ENCODE peak calls at places on chromosomes 1 and 21, in four cellular contexts. One of them, this sample, is unnamed.

GRCh38 chr21:35226960-35227741 is 178.0 kb upstream of the RUNX1 start:
- DNase-seq in K562: no peak
- DNase-seq in SK-N-SH: no peak
- DNase-seq in GM12878: peak
- DNase-seq in this sample: no peak

GRCh38 chr1:15609631-15610030 is 7.6 kb upstream of the DDI2 start:
- DNase-seq in K562: no peak
- DNase-seq in SK-N-SH: no peak
- DNase-seq in GM12878: no peak
- DNase-seq in this sample: no peak

GRCh38 chr1:116166011-116166571 is 54.9 kb downstream of the MAB21L3 start:
- DNase-seq in K562: no peak
- DNase-seq in SK-N-SH: no peak
- DNase-seq in GM12878: no peak
- DNase-seq in this sample: no peak

GRCh38 chr1:155023627-155024026 is 10.0 kb downstream of the DCST2 start:
- DNase-seq in K562: no peak
- DNase-seq in SK-N-SH: no peak
- DNase-seq in GM12878: no peak
- DNase-seq in this sample: no peak

GRCh38 chr1:3352952-3353331 is 101.5 kb upstream of the ARHGEF16 start:
- DNase-seq in K562: no peak
- DNase-seq in SK-N-SH: no peak
- DNase-seq in GM12878: no peak
- DNase-seq in this sample: no peak

GRCh38 chr21:28899744-28900143 is 92.9 kb downstream of the LTN1 start:
- DNase-seq in K562: no peak
- DNase-seq in SK-N-SH: no peak
- DNase-seq in GM12878: no peak
- DNase-seq in this sample: no peak

GRCh38 chr1:232950919-232951579 is 638 bp downstream of the NTPCR start:
- DNase-seq in K562: peak
- DNase-seq in SK-N-SH: peak
- DNase-seq in GM12878: no peak
- DNase-seq in this sample: peak

GRCh38 chr1:19087017-19087736 is 122.9 kb downstream of the UBR4 start:
- DNase-seq in K562: no peak
- DNase-seq in SK-N-SH: no peak
- DNase-seq in GM12878: no peak
- DNase-seq in this sample: peak

GRCh38 chr21:37072239-37072987 is 458 bp downstream of the PIGP start:
- DNase-seq in K562: no peak
- DNase-seq in SK-N-SH: no peak
- DNase-seq in GM12878: no peak
- DNase-seq in this sample: no peak

GRCh38 chr21:32475162-32475812 is 62.8 kb downstream of the EVA1C start:
- DNase-seq in K562: no peak
- DNase-seq in SK-N-SH: no peak
- DNase-seq in GM12878: no peak
- DNase-seq in this sample: no peak

GRCh38 chr1:8554956-8555534 is 237.1 kb downstream of the SLC45A1 start:
- DNase-seq in K562: no peak
- DNase-seq in SK-N-SH: no peak
- DNase-seq in GM12878: no peak
- DNase-seq in this sample: no peak

GRCh38 chr1:40264354-40264781 is 6.3 kb downstream of the ZMPSTE24 start:
- DNase-seq in K562: no peak
- DNase-seq in SK-N-SH: no peak
- DNase-seq in GM12878: no peak
- DNase-seq in this sample: no peak

GRCh38 chr1:171295821-171296220 is 18.2 kb upstream of the FMO4 start:
- DNase-seq in K562: no peak
- DNase-seq in SK-N-SH: no peak
- DNase-seq in GM12878: no peak
- DNase-seq in this sample: no peak

GRCh38 chr1:20150969-20151368 is 11.8 kb downstream of the PLA2G2F start:
- DNase-seq in K562: no peak
- DNase-seq in SK-N-SH: no peak
- DNase-seq in GM12878: no peak
- DNase-seq in this sample: no peak

GRCh38 chr1:27356277-27356627 is 10.5 kb downstream of the MAP3K6 start:
- DNase-seq in K562: no peak
- DNase-seq in SK-N-SH: no peak
- DNase-seq in GM12878: no peak
- DNase-seq in this sample: no peak

GRCh38 chr1:57350619-57351018 is 73.2 kb downstream of the DAB1 start:
- DNase-seq in K562: no peak
- DNase-seq in SK-N-SH: no peak
- DNase-seq in GM12878: no peak
- DNase-seq in this sample: no peak

GRCh38 chr1:17680335-17680734 is 74.8 kb upstream of the ACTL8 start:
- DNase-seq in K562: no peak
- DNase-seq in SK-N-SH: no peak
- DNase-seq in GM12878: no peak
- DNase-seq in this sample: no peak

GRCh38 chr1:89821322-89822108 is 683 bp downstream of the LRRC8D start:
- DNase-seq in K562: peak
- DNase-seq in SK-N-SH: peak
- DNase-seq in GM12878: no peak
- DNase-seq in this sample: peak

GRCh38 chr1:23964790-23965740 is 5.4 kb downstream of the PNRC2 start:
- DNase-seq in K562: no peak
- DNase-seq in SK-N-SH: no peak
- DNase-seq in GM12878: no peak
- DNase-seq in this sample: no peak

GRCh38 chr1:184881941-184882648 is 92.2 kb downstream of the NIBAN1 start:
- DNase-seq in K562: no peak
- DNase-seq in SK-N-SH: no peak
- DNase-seq in GM12878: no peak
- DNase-seq in this sample: no peak

GRCh38 chr1:156813750-156814570 is 2.7 kb downstream of the SH2D2A start:
- DNase-seq in K562: peak
- DNase-seq in SK-N-SH: no peak
- DNase-seq in GM12878: no peak
- DNase-seq in this sample: peak

GRCh38 chr1:179231923-179232322 is 2.4 kb upstream of the ABL2 start:
- DNase-seq in K562: no peak
- DNase-seq in SK-N-SH: no peak
- DNase-seq in GM12878: no peak
- DNase-seq in this sample: no peak

GRCh38 chr1:234265861-234266260 is 107.4 kb upstream of the COA6 start:
- DNase-seq in K562: no peak
- DNase-seq in SK-N-SH: no peak
- DNase-seq in GM12878: no peak
- DNase-seq in this sample: peak

GRCh38 chr1:52629021-52629643 is 3.8 kb upstream of the SHISAL2A start:
- DNase-seq in K562: no peak
- DNase-seq in SK-N-SH: peak
- DNase-seq in GM12878: no peak
- DNase-seq in this sample: peak

GRCh38 chr1:56758135-56758534 is 61.1 kb downstream of the FYB2 start:
- DNase-seq in K562: no peak
- DNase-seq in SK-N-SH: peak
- DNase-seq in GM12878: no peak
- DNase-seq in this sample: peak

GRCh38 chr1:211893260-211893659 is 62.7 kb upstream of the LPGAT1 start:
- DNase-seq in K562: no peak
- DNase-seq in SK-N-SH: no peak
- DNase-seq in GM12878: no peak
- DNase-seq in this sample: peak

GRCh38 chr1:172727956-172728603 is 69.2 kb downstream of the FASLG start:
- DNase-seq in K562: peak
- DNase-seq in SK-N-SH: peak
- DNase-seq in GM12878: no peak
- DNase-seq in this sample: peak

GRCh38 chr1:185441608-185442007 is 124.6 kb upstream of the IVNS1ABP start:
- DNase-seq in K562: no peak
- DNase-seq in SK-N-SH: no peak
- DNase-seq in GM12878: no peak
- DNase-seq in this sample: peak

GRCh38 chr21:33403128-33403785 is at the start of gene IFNGR2:
- DNase-seq in K562: peak
- DNase-seq in SK-N-SH: peak
- DNase-seq in GM12878: no peak
- DNase-seq in this sample: no peak

GRCh38 chr1:180241716-180242544 is 11.9 kb downstream of the LHX4 start:
- DNase-seq in K562: peak
- DNase-seq in SK-N-SH: no peak
- DNase-seq in GM12878: no peak
- DNase-seq in this sample: no peak
- TF ChIP-seq YY1 in K562: no peak
- TF ChIP-seq YY1 in SK-N-SH: no peak
- TF ChIP-seq YY1 in GM12878: no peak
- TF ChIP-seq YY1 in this sample: no peak

GRCh38 chr1:203536981-203537455 is 43.1 kb downstream of the OPTC start:
- DNase-seq in K562: no peak
- DNase-seq in SK-N-SH: no peak
- DNase-seq in GM12878: no peak
- DNase-seq in this sample: peak
- TF ChIP-seq MXI1 in K562: no peak
- TF ChIP-seq MXI1 in SK-N-SH: no peak
- TF ChIP-seq MXI1 in GM12878: no peak
- TF ChIP-seq MXI1 in this sample: no peak

GRCh38 chr1:74334147-74334546 is 99.0 kb downstream of the TNNI3K start:
- DNase-seq in K562: no peak
- DNase-seq in SK-N-SH: no peak
- DNase-seq in GM12878: no peak
- DNase-seq in this sample: no peak
- TF ChIP-seq YY1 in K562: no peak
- TF ChIP-seq YY1 in SK-N-SH: no peak
- TF ChIP-seq YY1 in GM12878: no peak
- TF ChIP-seq YY1 in this sample: no peak

DNA sequence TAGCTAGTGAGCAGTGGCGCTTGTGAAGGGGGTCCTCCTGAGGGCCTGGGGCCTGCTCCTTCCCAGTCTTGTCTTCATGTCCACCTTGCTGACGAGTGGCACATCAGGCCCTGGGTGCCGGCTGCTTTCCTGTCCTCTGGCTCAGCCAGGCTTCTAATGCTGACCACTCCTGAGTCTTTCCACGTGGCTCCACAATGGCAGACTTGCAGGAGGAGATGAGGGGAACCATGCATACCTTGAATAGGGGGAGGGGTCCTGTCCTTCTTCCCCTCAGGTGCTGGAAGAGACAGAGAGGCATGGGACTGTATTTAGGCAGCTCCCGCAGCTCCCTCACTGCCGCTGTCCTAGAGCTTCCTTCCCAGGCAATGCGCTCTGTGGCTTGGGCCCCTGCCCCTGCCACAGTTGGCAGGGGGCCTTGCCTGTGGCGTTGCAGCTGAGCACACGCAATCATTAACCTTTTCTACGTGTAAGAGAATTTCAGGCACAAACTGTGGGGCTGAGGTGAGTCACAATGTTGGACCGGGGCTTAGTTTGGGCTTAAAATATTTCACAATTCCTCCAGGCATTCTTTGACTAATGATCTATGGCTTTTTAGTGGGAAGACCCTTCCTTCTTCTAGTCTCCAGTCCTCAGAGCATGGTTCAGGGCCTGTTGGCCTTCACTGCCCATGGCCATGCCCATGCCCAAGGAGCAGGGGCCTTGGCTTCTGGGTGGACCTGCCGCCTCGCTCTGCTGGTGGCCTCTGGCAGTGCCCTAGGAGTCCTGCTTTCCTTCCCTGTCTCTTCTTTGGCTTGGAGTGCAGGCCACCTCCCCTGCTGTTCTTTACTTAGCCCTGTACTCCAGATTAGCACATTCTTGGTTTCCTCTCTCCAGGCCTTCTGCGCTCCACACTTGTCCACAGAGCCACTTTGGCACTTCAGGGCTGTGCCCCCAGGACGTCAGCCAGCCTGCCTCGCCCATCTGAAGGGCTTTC is 39.1 kb downstream of the MAPKAPK2 start:
- DNase-seq in K562: no peak
- DNase-seq in SK-N-SH: no peak
- DNase-seq in GM12878: no peak
- DNase-seq in this sample: no peak
- TF ChIP-seq MXI1 in K562: no peak
- TF ChIP-seq MXI1 in SK-N-SH: no peak
- TF ChIP-seq MXI1 in GM12878: no peak
- TF ChIP-seq MXI1 in this sample: no peak

GRCh38 chr21:41388259-41388658 is 26.4 kb downstream of the MX2 start:
- DNase-seq in K562: no peak
- DNase-seq in SK-N-SH: no peak
- DNase-seq in GM12878: no peak
- DNase-seq in this sample: no peak
- TF ChIP-seq YY1 in K562: no peak
- TF ChIP-seq YY1 in SK-N-SH: no peak
- TF ChIP-seq YY1 in GM12878: no peak
- TF ChIP-seq YY1 in this sample: no peak

GRCh38 chr1:159000070-159000409 is 9.7 kb upstream of the IFI16 start:
- DNase-seq in K562: no peak
- DNase-seq in SK-N-SH: no peak
- DNase-seq in GM12878: no peak
- DNase-seq in this sample: no peak

GRCh38 chr1:158998781-158999161 is 10.9 kb upstream of the IFI16 start:
- DNase-seq in K562: peak
- DNase-seq in SK-N-SH: peak
- DNase-seq in GM12878: peak
- DNase-seq in this sample: peak

GRCh38 chr1:159000627-159001026 is 9.1 kb upstream of the IFI16 start:
- DNase-seq in K562: no peak
- DNase-seq in SK-N-SH: no peak
- DNase-seq in GM12878: no peak
- DNase-seq in this sample: no peak

GRCh38 chr1:158998037-158998780 is 11.5 kb upstream of the IFI16 start:
- DNase-seq in K562: no peak
- DNase-seq in SK-N-SH: no peak
- DNase-seq in GM12878: no peak
- DNase-seq in this sample: no peak

GRCh38 chr1:158999301-159000069 is 10.2 kb upstream of the IFI16 start:
- DNase-seq in K562: no peak
- DNase-seq in SK-N-SH: no peak
- DNase-seq in GM12878: no peak
- DNase-seq in this sample: no peak
- TF ChIP-seq MXI1 in K562: no peak
- TF ChIP-seq MXI1 in SK-N-SH: peak
- TF ChIP-seq MXI1 in GM12878: no peak
- TF ChIP-seq MXI1 in this sample: no peak

GRCh38 chr1:153697873-153698647 is 19.6 kb downstream of the NPR1 start:
- DNase-seq in K562: peak
- DNase-seq in SK-N-SH: peak
- DNase-seq in GM12878: no peak
- DNase-seq in this sample: no peak
- TF ChIP-seq YY1 in K562: no peak
- TF ChIP-seq YY1 in SK-N-SH: no peak
- TF ChIP-seq YY1 in GM12878: no peak
- TF ChIP-seq YY1 in this sample: no peak

DNA sequence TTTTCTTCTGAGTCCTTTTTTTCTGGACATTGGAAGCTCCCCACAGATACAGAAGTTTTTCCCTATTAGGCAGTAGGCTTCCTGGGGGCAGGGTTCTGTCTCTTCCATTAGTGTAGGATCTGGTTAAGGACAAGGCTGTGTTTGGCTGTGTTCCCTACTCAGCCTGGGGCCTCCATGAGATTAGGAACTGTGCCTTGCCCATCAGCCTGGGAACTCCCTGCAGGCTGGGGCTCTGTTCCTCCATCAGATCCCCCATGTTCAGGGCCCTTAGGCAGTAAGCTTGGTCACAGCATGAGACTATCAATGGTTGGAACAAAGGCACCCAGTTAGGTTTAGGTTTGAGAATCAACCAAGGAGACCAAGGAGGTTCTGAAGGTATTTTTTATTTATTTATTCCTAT is 22.7 kb downstream of the NAV1 start:
- DNase-seq in K562: no peak
- DNase-seq in SK-N-SH: no peak
- DNase-seq in GM12878: no peak
- DNase-seq in this sample: no peak
- TF ChIP-seq MXI1 in K562: no peak
- TF ChIP-seq MXI1 in SK-N-SH: no peak
- TF ChIP-seq MXI1 in GM12878: no peak
- TF ChIP-seq MXI1 in this sample: no peak